ENCODE peak calls at places on chromosome 21, in nine cellular contexts. W, D, Z, O, U, Q, E, Y and M are unnamed samples.

GRCh38 chr21:18493420-18493819 is 89.8 kb upstream of the TMPRSS15 start:
- DNase-seq in W (no peak), D (peak), Z (no peak), O (no peak), U (peak), Q (no peak), E (no peak), Y (no peak), M (no peak)

GRCh38 chr21:28336299-28336698 is 656.4 kb downstream of the LTN1 start:
- DNase-seq in W (no peak), D (peak), Z (no peak), O (peak), U (peak), Q (peak), E (peak), Y (no peak), M (no peak)

GRCh38 chr21:34517491-34518245 is 5.7 kb upstream of the KCNE1 start:
- DNase-seq in W (no peak), D (peak), Z (peak), O (peak), U (no peak), Q (peak), E (peak), Y (no peak), M (no peak)

GRCh38 chr21:26085882-26086281 is 84.7 kb downstream of the APP start:
- DNase-seq in W (no peak), D (no peak), Z (no peak), O (no peak), U (no peak), Q (no peak), E (no peak), Y (no peak), M (no peak)

GRCh38 chr21:45001134-45002095 is 61.6 kb downstream of the SLX9 start:
- DNase-seq in W (no peak), D (peak), Z (no peak), O (peak), U (peak), Q (peak), E (no peak), Y (no peak), M (no peak)

GRCh38 chr21:42117229-42118048 is 46.3 kb downstream of the UMODL1 start:
- DNase-seq in W (peak), D (peak), Z (peak), O (peak), U (peak), Q (peak), E (peak), Y (peak), M (peak)

GRCh38 chr21:16418663-16419062 is 688.9 kb downstream of the USP25 start:
- DNase-seq in W (no peak), D (no peak), Z (no peak), O (no peak), U (no peak), Q (no peak), E (no peak), Y (no peak), M (no peak)

GRCh38 chr21:31491617-31492016 is 147.6 kb upstream of the TIAM1 start:
- DNase-seq in W (no peak), D (no peak), Z (no peak), O (no peak), U (no peak), Q (no peak), E (no peak), Y (no peak), M (no peak)

GRCh38 chr21:42675403-42675802 is 22.0 kb downstream of the PDE9A start:
- DNase-seq in W (no peak), D (no peak), Z (no peak), O (no peak), U (no peak), Q (no peak), E (no peak), Y (no peak), M (no peak)

GRCh38 chr21:25700741-25701140 is 34.0 kb downstream of the ATP5PF start:
- DNase-seq in W (no peak), D (no peak), Z (no peak), O (peak), U (no peak), Q (no peak), E (no peak), Y (no peak), M (no peak)

GRCh38 chr21:45026833-45027232 is 47.5 kb upstream of the ADARB1 start:
- DNase-seq in W (no peak), D (no peak), Z (no peak), O (no peak), U (no peak), Q (no peak), E (peak), Y (no peak), M (no peak)

GRCh38 chr21:27380303-27380702 is 413.4 kb upstream of the ADAMTS5 start:
- DNase-seq in W (no peak), D (no peak), Z (no peak), O (no peak), U (no peak), Q (no peak), E (no peak), Y (no peak), M (no peak)

GRCh38 chr21:41871302-41872030 is 7.7 kb downstream of the PRDM15 start:
- DNase-seq in W (no peak), D (no peak), Z (no peak), O (no peak), U (no peak), Q (no peak), E (no peak), Y (no peak), M (no peak)

GRCh38 chr21:42031816-42032215 is 21.7 kb upstream of the ZBTB21 start:
- DNase-seq in W (no peak), D (no peak), Z (no peak), O (no peak), U (no peak), Q (no peak), E (no peak), Y (no peak), M (no peak)

GRCh38 chr21:42559326-42559725 is 45.7 kb downstream of the SLC37A1 start:
- DNase-seq in W (no peak), D (no peak), Z (no peak), O (no peak), U (no peak), Q (no peak), E (no peak), Y (no peak), M (no peak)

GRCh38 chr21:29481641-29482040 is 182.9 kb downstream of the BACH1 start:
- DNase-seq in W (no peak), D (no peak), Z (no peak), O (peak), U (no peak), Q (no peak), E (no peak), Y (no peak), M (no peak)

GRCh38 chr21:44509539-44509938 is 30.5 kb downstream of the KRTAP10-1 start:
- DNase-seq in W (peak), D (no peak), Z (no peak), O (peak), U (peak), Q (peak), E (no peak), Y (no peak), M (no peak)

GRCh38 chr21:36695671-36696389 is 3.1 kb upstream of the SIM2 start:
- DNase-seq in W (no peak), D (no peak), Z (no peak), O (no peak), U (no peak), Q (no peak), E (peak), Y (no peak), M (no peak)

GRCh38 chr21:38263493-38263892 is 6.7 kb downstream of the KCNJ15 start:
- DNase-seq in W (no peak), D (no peak), Z (no peak), O (peak), U (no peak), Q (no peak), E (no peak), Y (no peak), M (no peak)